ENCODE peak calls at places on chromosomes 6 and 20, in eight cellular contexts. One of them, this sample, is unnamed. For H3K4me1, the result is how much of the 10 kb centered on the place peaks cover.

GRCh38 chr20:8234580-8234979 is 102.5 kb downstream of the PLCB1 start:
- DNase-seq in HCT116: no peak
- DNase-seq in breast epithelium: no peak
- DNase-seq in IMR-90: no peak
- DNase-seq in A549: no peak
- DNase-seq in testis: no peak
- DNase-seq in esophagus squamous epithelium: no peak
- DNase-seq in adrenal gland: no peak
- DNase-seq in this sample: no peak

GRCh38 chr20:6767166-6767535 is 335 bp upstream of the BMP2 start:
- DNase-seq in adrenal gland: no peak
- DNase-seq in testis: no peak
- DNase-seq in IMR-90: no peak
- DNase-seq in esophagus squamous epithelium: no peak
- DNase-seq in A549: no peak
- DNase-seq in HCT116: no peak
- DNase-seq in breast epithelium: no peak
- DNase-seq in this sample: no peak

GRCh38 chr6:33276864-33277662 is at the start of gene B3GALT4:
- DNase-seq in testis: peak
- DNase-seq in HCT116: no peak
- DNase-seq in breast epithelium: peak
- DNase-seq in esophagus squamous epithelium: no peak
- DNase-seq in adrenal gland: peak
- DNase-seq in A549: peak
- DNase-seq in IMR-90: peak
- DNase-seq in this sample: peak

GRCh38 chr20:3158968-3159431 is 665 bp downstream of the FASTKD5 start:
- DNase-seq in IMR-90: peak
- DNase-seq in breast epithelium: no peak
- DNase-seq in esophagus squamous epithelium: no peak
- DNase-seq in testis: no peak
- DNase-seq in HCT116: no peak
- DNase-seq in A549: no peak
- DNase-seq in adrenal gland: no peak
- DNase-seq in this sample: no peak

GRCh38 chr20:1928154-1928553 is 32.9 kb downstream of the SIRPA start:
- DNase-seq in IMR-90: no peak
- DNase-seq in esophagus squamous epithelium: no peak
- DNase-seq in breast epithelium: no peak
- DNase-seq in adrenal gland: no peak
- DNase-seq in A549: no peak
- DNase-seq in testis: no peak
- DNase-seq in HCT116: no peak
- DNase-seq in this sample: no peak

GRCh38 chr6:127506894-127507293 is 12.2 kb downstream of the MTCL3 start:
- DNase-seq in A549: no peak
- DNase-seq in breast epithelium: no peak
- DNase-seq in testis: no peak
- DNase-seq in IMR-90: no peak
- DNase-seq in HCT116: no peak
- DNase-seq in esophagus squamous epithelium: no peak
- DNase-seq in adrenal gland: no peak
- DNase-seq in this sample: no peak

GRCh38 chr6:45613678-45614077 is 235.9 kb upstream of the SUPT3H start:
- DNase-seq in HCT116: no peak
- DNase-seq in A549: no peak
- DNase-seq in esophagus squamous epithelium: no peak
- DNase-seq in breast epithelium: peak
- DNase-seq in IMR-90: peak
- DNase-seq in adrenal gland: peak
- DNase-seq in testis: peak
- DNase-seq in this sample: no peak

GRCh38 chr6:34108159-34108558 is 37.7 kb downstream of the GRM4 start:
- DNase-seq in breast epithelium: no peak
- DNase-seq in testis: no peak
- DNase-seq in IMR-90: no peak
- DNase-seq in esophagus squamous epithelium: no peak
- DNase-seq in A549: no peak
- DNase-seq in adrenal gland: no peak
- DNase-seq in HCT116: no peak
- DNase-seq in this sample: no peak

GRCh38 chr20:62394248-62395245 is 7.6 kb downstream of the RPS21 start:
- DNase-seq in esophagus squamous epithelium: no peak
- DNase-seq in A549: no peak
- DNase-seq in testis: no peak
- DNase-seq in IMR-90: no peak
- DNase-seq in adrenal gland: no peak
- DNase-seq in HCT116: no peak
- DNase-seq in breast epithelium: no peak
- DNase-seq in this sample: no peak

GRCh38 chr20:6637160-6637579 is 130.3 kb upstream of the BMP2 start:
- DNase-seq in esophagus squamous epithelium: no peak
- DNase-seq in adrenal gland: no peak
- DNase-seq in IMR-90: no peak
- DNase-seq in breast epithelium: no peak
- DNase-seq in A549: no peak
- DNase-seq in HCT116: no peak
- DNase-seq in testis: no peak
- DNase-seq in this sample: no peak

GRCh38 chr20:63755933-63756647 is 16.5 kb downstream of the SLC2A4RG start:
- DNase-seq in adrenal gland: no peak
- DNase-seq in A549: no peak
- DNase-seq in esophagus squamous epithelium: no peak
- DNase-seq in testis: no peak
- DNase-seq in IMR-90: no peak
- DNase-seq in HCT116: no peak
- DNase-seq in breast epithelium: no peak
- DNase-seq in this sample: no peak

GRCh38 chr6:27753668-27754407 is 158.4 kb downstream of the OR2B2 start:
- DNase-seq in breast epithelium: peak
- DNase-seq in IMR-90: peak
- DNase-seq in testis: peak
- DNase-seq in esophagus squamous epithelium: no peak
- DNase-seq in adrenal gland: peak
- DNase-seq in A549: peak
- DNase-seq in HCT116: peak
- DNase-seq in this sample: peak

GRCh38 chr6:34633785-34634184 is 62.8 kb downstream of the ILRUN start:
- DNase-seq in HCT116: no peak
- DNase-seq in esophagus squamous epithelium: no peak
- DNase-seq in adrenal gland: no peak
- DNase-seq in breast epithelium: no peak
- DNase-seq in testis: no peak
- DNase-seq in IMR-90: no peak
- DNase-seq in A549: no peak
- DNase-seq in this sample: no peak

GRCh38 chr6:33840064-33840926 is 36.5 kb upstream of the MLN start:
- DNase-seq in adrenal gland: peak
- DNase-seq in breast epithelium: peak
- DNase-seq in testis: no peak
- DNase-seq in esophagus squamous epithelium: no peak
- DNase-seq in A549: peak
- DNase-seq in IMR-90: peak
- DNase-seq in HCT116: peak
- DNase-seq in this sample: no peak

GRCh38 chr6:16635810-16636602 is 125.3 kb downstream of the ATXN1 start:
- DNase-seq in A549: no peak
- DNase-seq in HCT116: peak
- DNase-seq in IMR-90: peak
- DNase-seq in breast epithelium: no peak
- DNase-seq in testis: peak
- DNase-seq in esophagus squamous epithelium: no peak
- DNase-seq in adrenal gland: no peak
- DNase-seq in this sample: no peak

GRCh38 chr6:149716181-149716580 is 1.7 kb downstream of the LATS1 start:
- DNase-seq in esophagus squamous epithelium: no peak
- DNase-seq in A549: no peak
- DNase-seq in breast epithelium: no peak
- DNase-seq in HCT116: no peak
- DNase-seq in IMR-90: no peak
- DNase-seq in testis: no peak
- DNase-seq in adrenal gland: no peak
- DNase-seq in this sample: no peak

DNA sequence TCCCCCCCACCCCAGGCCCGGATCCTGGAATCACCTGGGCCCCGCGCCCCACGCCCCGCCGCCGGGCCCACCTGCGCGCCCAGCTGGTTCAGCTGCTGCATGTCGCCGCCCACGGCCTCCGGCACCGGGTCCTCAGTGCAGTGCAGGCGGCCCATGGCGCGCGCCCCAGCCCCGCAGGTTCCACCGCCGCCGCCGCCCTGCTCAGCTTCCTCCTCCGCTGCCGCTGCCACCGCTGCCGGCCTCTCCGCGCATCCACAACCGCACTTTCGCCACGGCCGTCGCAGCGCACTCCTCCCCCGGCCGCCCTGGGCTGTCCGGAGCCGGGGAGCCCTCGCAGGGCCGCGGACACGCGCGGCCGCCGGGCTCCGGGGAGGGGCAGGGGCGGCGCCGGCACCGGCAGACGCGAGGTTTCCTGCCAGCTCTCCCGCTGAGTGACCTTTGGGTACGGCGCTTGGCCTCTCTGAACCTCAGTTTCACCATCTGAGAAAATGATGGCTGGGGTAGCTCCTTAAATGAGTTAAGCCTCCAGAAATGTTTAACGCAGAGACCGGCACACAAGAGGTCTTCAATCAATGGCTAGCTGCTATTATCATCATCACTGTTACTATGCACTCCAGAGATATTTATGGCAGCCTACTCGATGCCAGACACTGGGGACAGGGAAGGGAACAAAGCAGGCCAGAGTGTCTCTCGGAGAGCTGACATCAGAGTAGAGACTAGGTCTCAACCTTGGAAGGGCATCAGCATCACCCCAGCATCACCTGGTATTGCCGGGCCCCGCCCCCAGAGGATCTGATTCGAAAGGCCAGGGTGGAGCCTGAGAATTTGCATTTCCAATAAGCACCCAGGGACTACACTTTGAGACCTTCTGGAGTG is at the start of gene COMMD7:
- DNase-seq in testis: peak
- DNase-seq in A549: no peak
- DNase-seq in breast epithelium: peak
- DNase-seq in HCT116: no peak
- DNase-seq in adrenal gland: peak
- DNase-seq in esophagus squamous epithelium: no peak
- DNase-seq in IMR-90: peak
- DNase-seq in this sample: peak
- TF ChIP-seq POLR2A in testis: no peak
- TF ChIP-seq POLR2A in A549: peak
- TF ChIP-seq POLR2A in breast epithelium: no peak
- TF ChIP-seq POLR2A in HCT116: no peak
- TF ChIP-seq POLR2A in adrenal gland: peak
- TF ChIP-seq POLR2A in esophagus squamous epithelium: no peak
- TF ChIP-seq POLR2A in IMR-90: peak
- TF ChIP-seq POLR2A in this sample: peak

GRCh38 chr20:45589725-45590124 is 10.6 kb upstream of the WFDC8 start:
- DNase-seq in breast epithelium: no peak
- DNase-seq in testis: no peak
- DNase-seq in A549: no peak
- DNase-seq in esophagus squamous epithelium: no peak
- DNase-seq in adrenal gland: no peak
- DNase-seq in IMR-90: no peak
- DNase-seq in HCT116: no peak
- DNase-seq in this sample: no peak

GRCh38 chr20:45588800-45589199 is 9.7 kb upstream of the WFDC8 start:
- DNase-seq in breast epithelium: no peak
- DNase-seq in testis: no peak
- DNase-seq in esophagus squamous epithelium: no peak
- DNase-seq in adrenal gland: no peak
- DNase-seq in A549: no peak
- DNase-seq in IMR-90: no peak
- DNase-seq in HCT116: no peak
- DNase-seq in this sample: no peak

GRCh38 chr20:45595235-45595634 is 16.2 kb upstream of the WFDC8 start:
- DNase-seq in A549: no peak
- DNase-seq in esophagus squamous epithelium: no peak
- DNase-seq in testis: no peak
- DNase-seq in HCT116: no peak
- DNase-seq in adrenal gland: no peak
- DNase-seq in breast epithelium: no peak
- DNase-seq in IMR-90: no peak
- DNase-seq in this sample: no peak

GRCh38 chr20:45593498-45593897 is 14.4 kb upstream of the WFDC8 start:
- DNase-seq in IMR-90: no peak
- DNase-seq in breast epithelium: no peak
- DNase-seq in HCT116: no peak
- DNase-seq in A549: no peak
- DNase-seq in esophagus squamous epithelium: no peak
- DNase-seq in testis: no peak
- DNase-seq in adrenal gland: no peak
- DNase-seq in this sample: no peak

DNA sequence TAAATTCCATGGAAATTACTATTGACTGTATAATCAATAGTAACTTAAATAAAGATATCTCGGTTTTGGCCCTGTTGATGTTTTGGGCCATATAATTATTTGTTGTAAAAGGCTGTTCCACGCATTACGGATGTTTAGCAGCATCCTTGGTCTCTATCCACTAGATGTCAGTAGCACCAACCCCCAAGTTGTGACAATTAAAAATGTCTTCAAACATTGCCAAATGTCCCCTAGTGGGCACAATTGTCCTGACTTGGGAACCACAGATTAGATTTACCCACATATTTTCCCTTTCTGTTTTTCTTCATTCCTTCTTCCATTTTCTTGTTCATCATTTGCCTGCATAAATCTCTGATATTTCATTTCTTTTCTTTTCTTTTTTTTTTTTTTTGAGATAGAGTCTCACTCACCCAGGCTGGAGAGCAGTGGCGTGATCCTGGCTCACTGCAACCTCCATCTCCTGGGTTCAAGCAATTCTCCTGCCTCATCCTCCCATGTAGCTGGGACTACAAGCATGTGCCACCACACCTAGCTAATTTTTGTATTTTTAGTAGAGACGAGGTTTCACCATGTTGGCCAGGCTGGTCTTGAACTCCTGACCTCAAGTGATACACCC is 13.6 kb upstream of the WFDC8 start:
- DNase-seq in IMR-90: peak
- DNase-seq in esophagus squamous epithelium: no peak
- DNase-seq in HCT116: peak
- DNase-seq in adrenal gland: no peak
- DNase-seq in A549: peak
- DNase-seq in testis: peak
- DNase-seq in breast epithelium: no peak
- DNase-seq in this sample: no peak
- TF ChIP-seq CTCF in IMR-90: peak
- TF ChIP-seq CTCF in esophagus squamous epithelium: peak
- TF ChIP-seq CTCF in HCT116: peak
- TF ChIP-seq CTCF in adrenal gland: peak
- TF ChIP-seq CTCF in A549: peak
- TF ChIP-seq CTCF in testis: no peak
- TF ChIP-seq CTCF in breast epithelium: peak
- TF ChIP-seq CTCF in this sample: peak

GRCh38 chr6:47302043-47302442 is 7.7 kb downstream of the TNFRSF21 start:
- DNase-seq in A549: no peak
- DNase-seq in esophagus squamous epithelium: no peak
- DNase-seq in IMR-90: no peak
- DNase-seq in HCT116: no peak
- DNase-seq in breast epithelium: no peak
- DNase-seq in adrenal gland: no peak
- DNase-seq in testis: no peak
- DNase-seq in this sample: no peak
- H3K4me1 ChIP-seq in A549: under half
- H3K4me1 ChIP-seq in esophagus squamous epithelium: under half
- H3K4me1 ChIP-seq in IMR-90: under half
- H3K4me1 ChIP-seq in HCT116: under half
- H3K4me1 ChIP-seq in breast epithelium: under half
- H3K4me1 ChIP-seq in adrenal gland: under half
- H3K4me1 ChIP-seq in testis: under half
- H3K4me1 ChIP-seq in this sample: under half

GRCh38 chr6:44297063-44298038 is 15.8 kb downstream of the AARS2 start:
- DNase-seq in breast epithelium: no peak
- DNase-seq in A549: no peak
- DNase-seq in testis: peak
- DNase-seq in esophagus squamous epithelium: no peak
- DNase-seq in HCT116: no peak
- DNase-seq in adrenal gland: peak
- DNase-seq in IMR-90: peak
- DNase-seq in this sample: no peak
- TF ChIP-seq POLR2A in breast epithelium: no peak
- TF ChIP-seq POLR2A in A549: peak
- TF ChIP-seq POLR2A in testis: no peak
- TF ChIP-seq POLR2A in esophagus squamous epithelium: no peak
- TF ChIP-seq POLR2A in HCT116: no peak
- TF ChIP-seq POLR2A in adrenal gland: no peak
- TF ChIP-seq POLR2A in IMR-90: no peak
- TF ChIP-seq POLR2A in this sample: no peak

This sample was measured in right lobe of liver.